ENCODE peak calls at places on chromosomes 4 and X, in ten cellular contexts. One of them, this sample, is unnamed.

GRCh38 chr4:20259707-20260106 is 8.0 kb downstream of the SLIT2 start:
- DNase-seq in uterus: no peak
- DNase-seq in gastrocnemius medialis: no peak
- DNase-seq in heart left ventricle: no peak
- DNase-seq in Peyer's patch: no peak
- DNase-seq in mesendoderm: no peak
- DNase-seq in thyroid gland: no peak
- DNase-seq in cardiac muscle cell: no peak
- DNase-seq in fibroblast of lung: no peak
- DNase-seq in MM.1S: no peak
- DNase-seq in this sample: no peak

GRCh38 chr4:108706289-108706688 is 55.9 kb downstream of the OSTC start:
- DNase-seq in gastrocnemius medialis: no peak
- DNase-seq in mesendoderm: no peak
- DNase-seq in MM.1S: no peak
- DNase-seq in Peyer's patch: no peak
- DNase-seq in heart left ventricle: no peak
- DNase-seq in uterus: no peak
- DNase-seq in cardiac muscle cell: no peak
- DNase-seq in thyroid gland: no peak
- DNase-seq in fibroblast of lung: no peak
- DNase-seq in this sample: no peak

GRCh38 chrX:82127228-82128123 is 925.6 kb downstream of the SH3BGRL start:
- DNase-seq in fibroblast of lung: no peak
- DNase-seq in uterus: no peak
- DNase-seq in MM.1S: peak; percentile 89
- DNase-seq in mesendoderm: no peak
- DNase-seq in thyroid gland: no peak
- DNase-seq in Peyer's patch: no peak
- DNase-seq in heart left ventricle: no peak
- DNase-seq in gastrocnemius medialis: no peak
- DNase-seq in cardiac muscle cell: no peak
- DNase-seq in this sample: no peak

GRCh38 chrX:149036086-149036485 is 469.0 kb downstream of the IDS start:
- DNase-seq in Peyer's patch: no peak
- DNase-seq in fibroblast of lung: no peak
- DNase-seq in mesendoderm: no peak
- DNase-seq in heart left ventricle: peak; percentile 16
- DNase-seq in thyroid gland: peak; percentile 6
- DNase-seq in gastrocnemius medialis: no peak
- DNase-seq in MM.1S: no peak
- DNase-seq in cardiac muscle cell: no peak
- DNase-seq in uterus: no peak
- DNase-seq in this sample: no peak

GRCh38 chr4:169079942-169080827 is 70.1 kb upstream of the CBR4 start:
- DNase-seq in cardiac muscle cell: no peak
- DNase-seq in Peyer's patch: peak; percentile 56
- DNase-seq in MM.1S: no peak
- DNase-seq in mesendoderm: no peak
- DNase-seq in fibroblast of lung: peak; percentile 90
- DNase-seq in uterus: peak; percentile 30
- DNase-seq in gastrocnemius medialis: peak; percentile 22
- DNase-seq in heart left ventricle: peak; percentile 34
- DNase-seq in thyroid gland: peak; percentile 57
- DNase-seq in this sample: peak; percentile 74

GRCh38 chr4:48898733-48899431 is 7.7 kb downstream of the OCIAD2 start:
- DNase-seq in mesendoderm: no peak
- DNase-seq in Peyer's patch: no peak
- DNase-seq in MM.1S: no peak
- DNase-seq in heart left ventricle: no peak
- DNase-seq in uterus: no peak
- DNase-seq in cardiac muscle cell: no peak
- DNase-seq in gastrocnemius medialis: no peak
- DNase-seq in thyroid gland: no peak
- DNase-seq in fibroblast of lung: peak; percentile 20
- DNase-seq in this sample: no peak

GRCh38 chr4:53744446-53745160 is 153.3 kb upstream of the LNX1 start:
- DNase-seq in heart left ventricle: no peak
- DNase-seq in cardiac muscle cell: peak; percentile 59
- DNase-seq in uterus: no peak
- DNase-seq in gastrocnemius medialis: no peak
- DNase-seq in thyroid gland: no peak
- DNase-seq in Peyer's patch: no peak
- DNase-seq in MM.1S: no peak
- DNase-seq in mesendoderm: peak; percentile 30
- DNase-seq in fibroblast of lung: no peak
- DNase-seq in this sample: no peak

GRCh38 chr4:73962724-73963123 is 19.1 kb downstream of the PF4 start:
- DNase-seq in thyroid gland: no peak
- DNase-seq in uterus: no peak
- DNase-seq in mesendoderm: no peak
- DNase-seq in fibroblast of lung: no peak
- DNase-seq in gastrocnemius medialis: no peak
- DNase-seq in heart left ventricle: no peak
- DNase-seq in Peyer's patch: no peak
- DNase-seq in MM.1S: no peak
- DNase-seq in cardiac muscle cell: no peak
- DNase-seq in this sample: no peak

GRCh38 chrX:132758778-132759177 is 199.7 kb downstream of the HS6ST2 start:
- DNase-seq in mesendoderm: peak; percentile 81
- DNase-seq in heart left ventricle: no peak
- DNase-seq in Peyer's patch: no peak
- DNase-seq in fibroblast of lung: no peak
- DNase-seq in uterus: no peak
- DNase-seq in cardiac muscle cell: peak; percentile 25
- DNase-seq in MM.1S: no peak
- DNase-seq in gastrocnemius medialis: no peak
- DNase-seq in thyroid gland: no peak
- DNase-seq in this sample: no peak

GRCh38 chr4:89216422-89216821 is 91.2 kb downstream of the GPRIN3 start:
- DNase-seq in uterus: no peak
- DNase-seq in MM.1S: no peak
- DNase-seq in thyroid gland: no peak
- DNase-seq in Peyer's patch: no peak
- DNase-seq in mesendoderm: no peak
- DNase-seq in gastrocnemius medialis: no peak
- DNase-seq in heart left ventricle: no peak
- DNase-seq in fibroblast of lung: no peak
- DNase-seq in cardiac muscle cell: no peak
- DNase-seq in this sample: no peak

GRCh38 chr4:174873931-174874330 is 44.2 kb upstream of the ADAM29 start:
- DNase-seq in cardiac muscle cell: no peak
- DNase-seq in fibroblast of lung: no peak
- DNase-seq in mesendoderm: peak; percentile 47
- DNase-seq in MM.1S: peak; percentile 31
- DNase-seq in thyroid gland: no peak
- DNase-seq in heart left ventricle: no peak
- DNase-seq in gastrocnemius medialis: no peak
- DNase-seq in Peyer's patch: no peak
- DNase-seq in uterus: no peak
- DNase-seq in this sample: no peak

GRCh38 chr4:116320859-116321258 is 764.5 kb downstream of the TRAM1L1 start:
- DNase-seq in Peyer's patch: no peak
- DNase-seq in thyroid gland: no peak
- DNase-seq in MM.1S: no peak
- DNase-seq in cardiac muscle cell: no peak
- DNase-seq in mesendoderm: no peak
- DNase-seq in gastrocnemius medialis: no peak
- DNase-seq in heart left ventricle: no peak
- DNase-seq in uterus: no peak
- DNase-seq in fibroblast of lung: no peak
- DNase-seq in this sample: no peak

GRCh38 chr4:138297743-138298405 is 55.7 kb upstream of the SLC7A11 start:
- DNase-seq in fibroblast of lung: peak; percentile 6
- DNase-seq in cardiac muscle cell: no peak
- DNase-seq in thyroid gland: no peak
- DNase-seq in uterus: no peak
- DNase-seq in heart left ventricle: no peak
- DNase-seq in mesendoderm: no peak
- DNase-seq in Peyer's patch: no peak
- DNase-seq in gastrocnemius medialis: no peak
- DNase-seq in MM.1S: no peak
- DNase-seq in this sample: no peak

GRCh38 chr4:16759781-16760459 is 138.5 kb downstream of the LDB2 start:
- DNase-seq in heart left ventricle: no peak
- DNase-seq in Peyer's patch: no peak
- DNase-seq in uterus: no peak
- DNase-seq in mesendoderm: no peak
- DNase-seq in cardiac muscle cell: no peak
- DNase-seq in thyroid gland: no peak
- DNase-seq in gastrocnemius medialis: no peak
- DNase-seq in fibroblast of lung: peak; percentile 33
- DNase-seq in MM.1S: no peak
- DNase-seq in this sample: no peak

GRCh38 chrX:9267415-9267814 is 197.4 kb upstream of the TBL1X start:
- DNase-seq in gastrocnemius medialis: no peak
- DNase-seq in Peyer's patch: no peak
- DNase-seq in thyroid gland: no peak
- DNase-seq in fibroblast of lung: peak; percentile 49
- DNase-seq in MM.1S: no peak
- DNase-seq in cardiac muscle cell: no peak
- DNase-seq in uterus: no peak
- DNase-seq in mesendoderm: no peak
- DNase-seq in heart left ventricle: no peak
- DNase-seq in this sample: no peak

GRCh38 chr4:15676039-15676438 is 5.6 kb upstream of the FAM200B start:
- DNase-seq in uterus: no peak
- DNase-seq in heart left ventricle: no peak
- DNase-seq in mesendoderm: no peak
- DNase-seq in gastrocnemius medialis: no peak
- DNase-seq in thyroid gland: no peak
- DNase-seq in cardiac muscle cell: no peak
- DNase-seq in fibroblast of lung: no peak
- DNase-seq in Peyer's patch: no peak
- DNase-seq in MM.1S: no peak
- DNase-seq in this sample: no peak

GRCh38 chr4:15676899-15677298 is 4.7 kb upstream of the FAM200B start:
- DNase-seq in heart left ventricle: no peak
- DNase-seq in uterus: no peak
- DNase-seq in Peyer's patch: no peak
- DNase-seq in thyroid gland: no peak
- DNase-seq in gastrocnemius medialis: no peak
- DNase-seq in cardiac muscle cell: no peak
- DNase-seq in mesendoderm: no peak
- DNase-seq in fibroblast of lung: no peak
- DNase-seq in MM.1S: no peak
- DNase-seq in this sample: no peak

GRCh38 chr4:15675363-15675762 is 6.3 kb upstream of the FAM200B start:
- DNase-seq in fibroblast of lung: no peak
- DNase-seq in gastrocnemius medialis: no peak
- DNase-seq in MM.1S: no peak
- DNase-seq in mesendoderm: no peak
- DNase-seq in thyroid gland: no peak
- DNase-seq in heart left ventricle: no peak
- DNase-seq in Peyer's patch: no peak
- DNase-seq in uterus: no peak
- DNase-seq in cardiac muscle cell: no peak
- DNase-seq in this sample: no peak

GRCh38 chr4:15674926-15675325 is 6.7 kb upstream of the FAM200B start:
- DNase-seq in thyroid gland: no peak
- DNase-seq in gastrocnemius medialis: no peak
- DNase-seq in mesendoderm: no peak
- DNase-seq in Peyer's patch: no peak
- DNase-seq in heart left ventricle: no peak
- DNase-seq in uterus: no peak
- DNase-seq in cardiac muscle cell: no peak
- DNase-seq in fibroblast of lung: no peak
- DNase-seq in MM.1S: no peak
- DNase-seq in this sample: no peak

GRCh38 chr4:15677507-15677988 is 4.1 kb upstream of the FAM200B start:
- DNase-seq in mesendoderm: peak; percentile 63
- DNase-seq in cardiac muscle cell: no peak
- DNase-seq in fibroblast of lung: peak; percentile 47
- DNase-seq in heart left ventricle: no peak
- DNase-seq in uterus: no peak
- DNase-seq in gastrocnemius medialis: no peak
- DNase-seq in MM.1S: no peak
- DNase-seq in Peyer's patch: no peak
- DNase-seq in thyroid gland: no peak
- DNase-seq in this sample: no peak
- H3K4me3 ChIP-seq in mesendoderm: no peak overlapping the region
- H3K4me3 ChIP-seq in cardiac muscle cell: no peak overlapping the region
- H3K4me3 ChIP-seq in fibroblast of lung: no peak overlapping the region
- H3K4me3 ChIP-seq in heart left ventricle: no peak overlapping the region
- H3K4me3 ChIP-seq in uterus: no peak overlapping the region
- H3K4me3 ChIP-seq in gastrocnemius medialis: no peak overlapping the region
- H3K4me3 ChIP-seq in MM.1S: no peak overlapping the region
- H3K4me3 ChIP-seq in Peyer's patch: no peak overlapping the region
- H3K4me3 ChIP-seq in thyroid gland: no peak overlapping the region
- H3K4me3 ChIP-seq in this sample: no peak overlapping the region

GRCh38 chr4:3340703-3341088 is 47.9 kb downstream of the RGS12 start:
- DNase-seq in cardiac muscle cell: no peak
- DNase-seq in gastrocnemius medialis: peak; percentile 92
- DNase-seq in fibroblast of lung: no peak
- DNase-seq in Peyer's patch: no peak
- DNase-seq in uterus: no peak
- DNase-seq in MM.1S: no peak
- DNase-seq in heart left ventricle: peak; percentile 26
- DNase-seq in mesendoderm: no peak
- DNase-seq in thyroid gland: peak; percentile 98
- DNase-seq in this sample: no peak
- H3K4me1 ChIP-seq in cardiac muscle cell: no peaks in the 10 kb centered on the region
- H3K4me1 ChIP-seq in gastrocnemius medialis: no peaks in the 10 kb centered on the region
- H3K4me1 ChIP-seq in fibroblast of lung: no peaks in the 10 kb centered on the region
- H3K4me1 ChIP-seq in Peyer's patch: no peaks in the 10 kb centered on the region
- H3K4me1 ChIP-seq in uterus: no peaks in the 10 kb centered on the region
- H3K4me1 ChIP-seq in MM.1S: no peaks in the 10 kb centered on the region
- H3K4me1 ChIP-seq in heart left ventricle: no peaks in the 10 kb centered on the region
- H3K4me1 ChIP-seq in mesendoderm: no peaks in the 10 kb centered on the region
- H3K4me1 ChIP-seq in thyroid gland: peaks cover 20% of the 10 kb centered on the region
- H3K4me1 ChIP-seq in this sample: no peaks in the 10 kb centered on the region

GRCh38 chr4:121799208-121799823 is 1.8 kb upstream of the EXOSC9 start:
- DNase-seq in cardiac muscle cell: no peak
- DNase-seq in uterus: no peak
- DNase-seq in MM.1S: peak; percentile 14
- DNase-seq in mesendoderm: no peak
- DNase-seq in heart left ventricle: no peak
- DNase-seq in fibroblast of lung: no peak
- DNase-seq in Peyer's patch: no peak
- DNase-seq in gastrocnemius medialis: no peak
- DNase-seq in thyroid gland: no peak
- DNase-seq in this sample: no peak
- H3K4me3 ChIP-seq in cardiac muscle cell: no peak overlapping the region
- H3K4me3 ChIP-seq in uterus: no peak overlapping the region
- H3K4me3 ChIP-seq in MM.1S: no peak overlapping the region
- H3K4me3 ChIP-seq in mesendoderm: no peak overlapping the region
- H3K4me3 ChIP-seq in heart left ventricle: no peak overlapping the region
- H3K4me3 ChIP-seq in fibroblast of lung: no peak overlapping the region
- H3K4me3 ChIP-seq in Peyer's patch: no peak overlapping the region
- H3K4me3 ChIP-seq in gastrocnemius medialis: no peak overlapping the region
- H3K4me3 ChIP-seq in thyroid gland: no peak overlapping the region
- H3K4me3 ChIP-seq in this sample: no peak overlapping the region

DNA sequence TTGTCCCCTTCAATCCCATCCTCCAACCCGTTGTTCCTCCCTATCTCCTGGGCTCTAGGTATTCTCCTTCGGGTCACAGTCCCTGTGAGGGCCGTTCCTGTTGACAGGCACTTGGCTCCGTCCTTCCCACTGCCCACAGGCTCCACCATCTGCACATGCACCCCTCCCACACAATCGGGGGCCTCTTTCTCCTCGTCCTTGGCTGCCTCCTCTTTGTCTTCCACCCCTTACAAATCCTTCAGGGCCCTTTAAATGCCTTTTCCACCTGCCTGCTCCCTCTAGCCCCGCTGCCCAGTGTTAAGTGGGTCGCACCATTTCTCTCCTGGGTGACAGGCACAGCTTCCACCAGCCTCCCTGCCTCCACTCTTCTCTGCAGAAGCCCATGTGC is 2.7 kb upstream of the AVPR2 start:
- DNase-seq in heart left ventricle: no peak
- DNase-seq in thyroid gland: no peak
- DNase-seq in MM.1S: no peak
- DNase-seq in Peyer's patch: no peak
- DNase-seq in mesendoderm: no peak
- DNase-seq in gastrocnemius medialis: no peak
- DNase-seq in fibroblast of lung: no peak
- DNase-seq in cardiac muscle cell: no peak
- DNase-seq in uterus: no peak
- DNase-seq in this sample: no peak
- H3K4me1 ChIP-seq in heart left ventricle: peaks cover 32% of the 10 kb centered on the region
- H3K4me1 ChIP-seq in thyroid gland: no peaks in the 10 kb centered on the region
- H3K4me1 ChIP-seq in MM.1S: peaks cover 9% of the 10 kb centered on the region
- H3K4me1 ChIP-seq in Peyer's patch: no peaks in the 10 kb centered on the region
- H3K4me1 ChIP-seq in mesendoderm: no peaks in the 10 kb centered on the region
- H3K4me1 ChIP-seq in gastrocnemius medialis: peaks cover 9% of the 10 kb centered on the region
- H3K4me1 ChIP-seq in fibroblast of lung: peaks cover 3% of the 10 kb centered on the region
- H3K4me1 ChIP-seq in cardiac muscle cell: no peaks in the 10 kb centered on the region
- H3K4me1 ChIP-seq in uterus: no peaks in the 10 kb centered on the region
- H3K4me1 ChIP-seq in this sample: no peaks in the 10 kb centered on the region